ENCODE peak calls at places on chromosome 22, in six cellular contexts. G is fibroblast of lung, M is cardiac fibroblast, E is upper lobe of right lung, W is endodermal cell, Y is pancreas. Z is an unnamed sample.

GRCh38 chr22:50728523-50728931 is 9.5 kb upstream of the ACR start:
- DNase-seq in G (no peak), M (no peak), E (peak), W (no peak), Y (peak), Z (peak)

GRCh38 chr22:36116127-36116526 is 44.4 kb downstream of the APOL3 start:
- DNase-seq in G (no peak), M (no peak), E (no peak), W (no peak), Y (no peak), Z (no peak)

GRCh38 chr22:25407859-25408229 is 156.6 kb upstream of the GRK3 start:
- DNase-seq in G (no peak), M (no peak), E (peak), W (no peak), Y (no peak), Z (no peak)

GRCh38 chr22:48693377-48694135 is 1134.1 kb downstream of the BRD1 start:
- DNase-seq in G (no peak), M (no peak), E (no peak), W (no peak), Y (peak), Z (no peak)

GRCh38 chr22:44071760-44072159 is 47.7 kb downstream of the PARVB start:
- DNase-seq in G (no peak), M (no peak), E (no peak), W (no peak), Y (no peak), Z (no peak)

GRCh38 chr22:37884420-37884819 is 21.7 kb upstream of the MICALL1 start:
- DNase-seq in G (no peak), M (no peak), E (no peak), W (no peak), Y (no peak), Z (no peak)

GRCh38 chr22:47300698-47301405 is 538.4 kb downstream of the TBC1D22A start:
- DNase-seq in G (no peak), M (no peak), E (no peak), W (no peak), Y (peak), Z (no peak)

GRCh38 chr22:47872761-47873535 is 1110.5 kb downstream of the TBC1D22A start:
- DNase-seq in G (no peak), M (no peak), E (no peak), W (no peak), Y (no peak), Z (no peak)

GRCh38 chr22:24409707-24410106 is 17.7 kb upstream of the ADORA2A start:
- DNase-seq in G (no peak), M (no peak), E (no peak), W (no peak), Y (no peak), Z (no peak)

GRCh38 chr22:45564349-45565030 is 61.8 kb downstream of the FBLN1 start:
- DNase-seq in G (no peak), M (no peak), E (peak), W (no peak), Y (no peak), Z (no peak)

GRCh38 chr22:50687829-50688228 is 15.2 kb downstream of the SHANK3 start:
- DNase-seq in G (no peak), M (no peak), E (no peak), W (no peak), Y (no peak), Z (no peak)

GRCh38 chr22:23302171-23303002 is 122.1 kb downstream of the BCR start:
- DNase-seq in G (peak), M (peak), E (no peak), W (no peak), Y (peak), Z (no peak)

GRCh38 chr22:48952256-48953102 is 875.2 kb downstream of the BRD1 start:
- DNase-seq in G (no peak), M (no peak), E (peak), W (peak), Y (no peak), Z (no peak)

GRCh38 chr22:21690401-21690801 is 24.6 kb downstream of the PPIL2 start:
- DNase-seq in G (no peak), M (no peak), E (no peak), W (no peak), Y (no peak), Z (no peak)

GRCh38 chr22:44702479-44703219 is 645 bp downstream of the PRR5 start:
- DNase-seq in G (peak), M (peak), E (peak), W (peak), Y (peak), Z (peak)

GRCh38 chr22:21920341-21921183 is 32.1 kb downstream of the PPM1F start:
- DNase-seq in G (no peak), M (no peak), E (no peak), W (no peak), Y (peak), Z (no peak)

GRCh38 chr22:49994361-49995058 is 18.1 kb downstream of the IL17REL start:
- DNase-seq in G (no peak), M (no peak), E (peak), W (no peak), Y (peak), Z (no peak)

GRCh38 chr22:21816472-21816786 is 51.0 kb downstream of the MAPK1 start:
- DNase-seq in G (no peak), M (no peak), E (no peak), W (no peak), Y (no peak), Z (no peak)

GRCh38 chr22:50621491-50621880 is 6.5 kb downstream of the ARSA start:
- DNase-seq in G (no peak), M (no peak), E (peak), W (no peak), Y (no peak), Z (no peak)

GRCh38 chr22:49303781-49304461 is 523.8 kb downstream of the BRD1 start:
- DNase-seq in G (no peak), M (no peak), E (peak), W (peak), Y (no peak), Z (no peak)

GRCh38 chr22:16777284-16777924 is 47.8 kb downstream of the XKR3 start:
- DNase-seq in G (no peak), M (no peak), E (no peak), W (no peak), Y (no peak), Z (no peak)

GRCh38 chr22:20740222-20740951 is 33.5 kb upstream of the SERPIND1 start:
- DNase-seq in G (no peak), M (no peak), E (no peak), W (no peak), Y (no peak), Z (no peak)

GRCh38 chr22:21450320-21450831 is 16.8 kb upstream of the TMEM191C start:
- DNase-seq in G (no peak), M (no peak), E (peak), W (peak), Y (peak), Z (peak)

GRCh38 chr22:32868928-32869327 is 67.4 kb downstream of the TIMP3 start:
- DNase-seq in G (no peak), M (no peak), E (no peak), W (no peak), Y (no peak), Z (no peak)

GRCh38 chr22:39184586-39185577 is 32.4 kb upstream of the CBX7 start:
- DNase-seq in G (peak), M (peak), E (peak), W (peak), Y (peak), Z (no peak)

GRCh38 chr22:49951001-49951677 is 9.4 kb upstream of the PIM3 start:
- DNase-seq in G (no peak), M (no peak), E (peak), W (peak), Y (peak), Z (no peak)

GRCh38 chr22:37022483-37023337 is 3.2 kb downstream of the MPST start:
- DNase-seq in G (no peak), M (no peak), E (no peak), W (no peak), Y (no peak), Z (no peak)

GRCh38 chr22:36369004-36369921 is 18.5 kb downstream of the MYH9 start:
- DNase-seq in G (no peak), M (no peak), E (no peak), W (peak), Y (no peak), Z (no peak)

GRCh38 chr22:36467042-36467810 is 14.2 kb downstream of the TXN2 start:
- DNase-seq in G (peak), M (peak), E (no peak), W (no peak), Y (no peak), Z (no peak)

GRCh38 chr22:46508391-46508999 is 28.9 kb downstream of the CELSR1 start:
- DNase-seq in G (no peak), M (no peak), E (no peak), W (peak), Y (no peak), Z (peak)

GRCh38 chr22:17807571-17808410 is 33.5 kb upstream of the BID start:
- DNase-seq in G (peak), M (peak), E (peak), W (peak), Y (peak), Z (no peak)

GRCh38 chr22:23058481-23059336 is 11.6 kb upstream of the GNAZ start:
- DNase-seq in G (no peak), M (no peak), E (peak), W (peak), Y (no peak), Z (no peak)

GRCh38 chr22:38792833-38793232 is 1.1 kb downstream of the DNAL4 start:
- DNase-seq in G (peak), M (no peak), E (no peak), W (no peak), Y (no peak), Z (no peak)

GRCh38 chr22:30755760-30756124 is 61.1 kb downstream of the OSBP2 start:
- DNase-seq in G (no peak), M (no peak), E (no peak), W (no peak), Y (peak), Z (no peak)
- TF ChIP-seq CTCF in G (no peak), M (no peak), E (no peak), W (no peak), Y (no peak), Z (no peak)

GRCh38 chr22:28802595-28803087 is 2.3 kb upstream of the XBP1 start:
- DNase-seq in G (no peak), M (no peak), E (no peak), W (no peak), Y (no peak), Z (no peak)
- TF ChIP-seq CTCF in G (no peak), M (no peak), E (no peak), W (peak), Y (no peak), Z (no peak)

DNA sequence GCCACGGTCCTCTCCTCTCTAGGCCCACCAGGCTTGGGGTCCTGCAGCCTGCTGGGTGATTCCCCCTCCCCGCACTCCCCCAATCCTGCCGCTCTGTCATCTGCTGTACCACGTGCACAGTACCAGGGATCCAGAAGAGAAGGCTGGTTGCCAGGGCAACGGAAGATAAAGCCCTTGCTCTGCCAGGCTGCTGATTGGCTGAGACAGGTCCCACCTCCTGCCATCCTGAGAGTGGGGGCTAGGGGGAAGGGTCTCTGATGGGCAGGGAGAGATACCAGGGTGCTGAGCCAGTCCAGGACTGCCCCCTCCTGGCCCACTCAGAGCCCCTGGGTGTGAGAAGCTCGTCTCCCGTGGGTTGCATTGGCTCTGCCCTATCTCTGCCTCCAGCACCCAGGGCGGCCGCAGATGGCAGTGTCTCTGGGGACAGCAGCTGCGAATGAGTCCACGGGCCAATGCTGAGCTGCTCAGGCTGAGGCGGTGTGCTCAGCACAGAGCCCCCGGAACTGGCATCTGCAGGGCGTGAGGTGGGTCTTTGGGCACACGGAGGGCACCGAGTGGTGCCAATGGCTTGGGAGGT is at the start of gene SMIM45:
- DNase-seq in G (no peak), M (peak), E (no peak), W (peak), Y (peak), Z (peak)
- TF ChIP-seq CTCF in G (no peak), M (no peak), E (no peak), W (no peak), Y (no peak), Z (no peak)

GRCh38 chr22:40898850-40899357 is 37.0 kb upstream of the DNAJB7 start:
- DNase-seq in G (peak), M (peak), E (no peak), W (no peak), Y (no peak), Z (no peak)
- TF ChIP-seq CTCF in G (peak), M (peak), E (peak), W (peak), Y (no peak), Z (no peak)

DNA sequence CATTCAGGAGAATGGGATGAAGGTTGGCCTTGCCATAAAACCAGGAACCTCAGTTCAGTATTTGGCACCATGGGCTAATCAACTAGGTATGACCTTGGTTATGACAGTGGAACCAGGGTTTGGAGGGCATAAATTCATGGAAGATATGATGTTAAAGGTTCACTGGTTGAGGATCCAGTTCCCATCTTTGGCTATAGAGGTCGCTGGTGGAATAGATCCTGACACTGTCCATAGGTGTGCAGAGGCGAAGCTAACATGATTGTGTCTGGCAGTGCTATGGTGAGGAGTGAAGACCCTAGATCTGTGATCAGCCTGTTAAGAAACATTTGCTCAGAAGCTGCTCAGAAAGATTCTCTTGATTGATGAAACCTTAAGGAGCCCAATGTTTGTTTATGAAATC is 5.7 kb downstream of the NF2 start:
- DNase-seq in G (no peak), M (no peak), E (no peak), W (peak), Y (no peak), Z (no peak)
- TF ChIP-seq CTCF in G (peak), M (peak), E (peak), W (peak), Y (no peak), Z (peak)